ENCODE peak calls at places on chromosome 3, in four cellular contexts. R is breast epithelium, E is H7, L is trophoblast cell. X is an unnamed sample.

GRCh38 chr3:113532698-113533533 is 561 bp downstream of the SIDT1 start:
- DNase-seq in E (peak), R (no peak), L (peak), X (peak)

GRCh38 chr3:124780767-124781485 is 50.7 kb downstream of the UMPS start:
- DNase-seq in E (peak), R (no peak), L (peak), X (peak)

GRCh38 chr3:36175113-36175812 is 205.0 kb upstream of the STAC start:
- DNase-seq in R (no peak), L (no peak), E (no peak), X (peak)

GRCh38 chr3:132160218-132160617 is 125.4 kb upstream of the CPNE4 start:
- DNase-seq in R (no peak), L (no peak), E (no peak), X (no peak)

GRCh38 chr3:80592792-80593191 is 825.0 kb upstream of the ROBO1 start:
- DNase-seq in R (no peak), L (no peak), E (no peak), X (no peak)

GRCh38 chr3:168097381-168097780 is 1.7 kb upstream of the GOLIM4 start:
- DNase-seq in L (no peak), R (no peak), E (no peak), X (no peak)

GRCh38 chr3:48563382-48563918 is at the start of gene UCN2:
- DNase-seq in E (peak), L (no peak), R (no peak), X (no peak)

GRCh38 chr3:142004025-142004424 is 127.6 kb downstream of the ATP1B3 start:
- DNase-seq in L (peak), E (no peak), R (no peak), X (no peak)

GRCh38 chr3:57086201-57086600 is 25.7 kb downstream of the SPATA12 start:
- DNase-seq in L (no peak), R (no peak), E (no peak), X (no peak)

GRCh38 chr3:48405971-48406370 is 23.9 kb downstream of the PLXNB1 start:
- DNase-seq in L (no peak), E (peak), R (peak), X (no peak)

GRCh38 chr3:38114875-38115644 is 21.9 kb downstream of the ACAA1 start:
- DNase-seq in L (no peak), R (peak), E (no peak), X (peak)

GRCh38 chr3:15427981-15428380 is 583 bp downstream of the EAF1 start:
- DNase-seq in R (no peak), E (peak), L (no peak), X (no peak)

GRCh38 chr3:171776411-171776810 is 33.9 kb downstream of the PLD1 start:
- DNase-seq in E (no peak), L (no peak), R (no peak), X (no peak)

GRCh38 chr3:174547801-174548200 is 311.3 kb upstream of the NAALADL2 start:
- DNase-seq in L (no peak), E (no peak), R (no peak), X (no peak)

GRCh38 chr3:61954097-61954528 is 392.7 kb downstream of the PTPRG start:
- DNase-seq in L (no peak), R (no peak), E (no peak), X (no peak)

GRCh38 chr3:59798372-59799086 is 748.7 kb upstream of the CFAP20DC start:
- DNase-seq in L (no peak), R (no peak), E (no peak), X (no peak)

GRCh38 chr3:10011644-10012043 is 14.6 kb upstream of the FANCD2 start:
- DNase-seq in R (no peak), L (no peak), E (no peak), X (no peak)

GRCh38 chr3:150349314-150350097 is 58.6 kb upstream of the TSC22D2 start:
- DNase-seq in L (peak), R (no peak), E (no peak), X (no peak)

GRCh38 chr3:70882104-70882503 is 569.7 kb upstream of the MDFIC2 start:
- DNase-seq in R (no peak), E (no peak), L (no peak), X (no peak)

GRCh38 chr3:46335546-46335945 is 18.4 kb upstream of the CCR2 start:
- DNase-seq in L (no peak), R (no peak), E (no peak), X (no peak)

GRCh38 chr3:81393251-81393650 is 368.2 kb downstream of the GBE1 start:
- DNase-seq in E (no peak), R (no peak), L (peak), X (no peak)

GRCh38 chr3:190514163-190515153 is 573 bp downstream of the IL1RAP start:
- DNase-seq in R (peak), E (peak), L (peak), X (peak)

GRCh38 chr3:49841126-49841525 is 15.2 kb downstream of the TRAIP start:
- DNase-seq in L (peak), R (no peak), E (peak), X (no peak)

GRCh38 chr3:159654183-159655134 is 334.2 kb upstream of the IL12A start:
- DNase-seq in L (no peak), E (no peak), R (no peak), X (no peak)

GRCh38 chr3:185813691-185814215 is 11.1 kb downstream of the IGF2BP2 start:
- DNase-seq in R (no peak), E (peak), L (peak), X (no peak)

GRCh38 chr3:17632401-17633100 is 109.9 kb downstream of the TBC1D5 start:
- DNase-seq in L (peak), R (no peak), E (no peak), X (no peak)

DNA sequence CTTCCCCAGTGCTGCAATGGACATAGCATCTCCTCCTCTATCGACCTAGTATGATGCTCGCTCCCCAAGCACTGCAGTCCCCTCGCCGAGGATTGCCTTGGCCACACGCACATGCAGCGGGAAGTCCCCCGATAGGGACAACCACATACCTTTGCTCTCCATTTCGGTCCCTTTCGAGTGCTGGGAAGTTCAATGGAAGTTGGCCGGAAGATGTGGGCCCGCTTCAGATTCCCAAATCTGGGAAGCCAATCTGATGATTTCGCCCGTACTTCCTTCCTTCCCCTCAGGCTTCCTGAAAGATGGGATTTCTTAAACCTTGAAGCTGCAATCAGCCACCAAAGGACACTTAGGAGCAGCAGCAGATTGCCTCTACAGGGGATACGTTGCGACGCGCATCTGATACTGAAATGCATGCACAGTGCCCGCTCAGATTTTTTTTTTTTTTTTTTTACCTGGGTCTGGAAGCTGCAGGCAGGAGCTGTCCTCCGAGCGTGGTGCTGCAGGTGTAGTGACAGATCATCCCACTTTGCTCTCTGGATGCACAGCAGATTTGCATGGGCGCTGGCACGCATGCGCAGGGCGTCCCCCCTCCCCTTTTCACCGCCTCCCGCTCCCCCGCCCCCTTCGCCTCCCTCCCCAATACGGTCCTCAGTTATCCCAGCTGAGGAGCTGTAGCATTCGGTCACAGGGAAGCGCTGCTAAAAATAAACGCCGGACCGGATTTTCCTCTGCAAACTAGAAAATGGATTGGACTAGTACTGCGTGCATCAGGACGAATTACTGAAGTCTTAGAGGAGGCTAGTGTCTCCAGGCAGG is at the start of gene FGF12:
- DNase-seq in E (peak), R (peak), L (peak), X (peak)
- H3K4me3 ChIP-seq in E (peak), R (peak), L (no peak), X (no peak)

GRCh38 chr3:89104499-89104898 is 2.9 kb upstream of the EPHA3 start:
- DNase-seq in L (no peak), E (no peak), R (no peak), X (no peak)
- H3K4me3 ChIP-seq in L (no peak), E (no peak), R (no peak), X (no peak)

GRCh38 chr3:187745201-187746058 is at the start of gene BCL6:
- DNase-seq in E (peak), L (peak), R (peak), X (peak)

GRCh38 chr3:187741403-187742350 is 3.6 kb downstream of the BCL6 start:
- DNase-seq in E (peak), R (peak), L (peak), X (peak)

GRCh38 chr3:187744169-187745151 is 808 bp downstream of the BCL6 start:
- DNase-seq in E (peak), L (peak), R (no peak), X (peak)

GRCh38 chr3:187742351-187743171 is 2.7 kb downstream of the BCL6 start:
- DNase-seq in R (no peak), L (no peak), E (peak), X (no peak)

GRCh38 chr3:187743195-187744141 is 1.8 kb downstream of the BCL6 start:
- DNase-seq in L (peak), E (peak), R (peak), X (peak)
- H3K4me3 ChIP-seq in L (peak), E (peak), R (peak), X (peak)

DNA sequence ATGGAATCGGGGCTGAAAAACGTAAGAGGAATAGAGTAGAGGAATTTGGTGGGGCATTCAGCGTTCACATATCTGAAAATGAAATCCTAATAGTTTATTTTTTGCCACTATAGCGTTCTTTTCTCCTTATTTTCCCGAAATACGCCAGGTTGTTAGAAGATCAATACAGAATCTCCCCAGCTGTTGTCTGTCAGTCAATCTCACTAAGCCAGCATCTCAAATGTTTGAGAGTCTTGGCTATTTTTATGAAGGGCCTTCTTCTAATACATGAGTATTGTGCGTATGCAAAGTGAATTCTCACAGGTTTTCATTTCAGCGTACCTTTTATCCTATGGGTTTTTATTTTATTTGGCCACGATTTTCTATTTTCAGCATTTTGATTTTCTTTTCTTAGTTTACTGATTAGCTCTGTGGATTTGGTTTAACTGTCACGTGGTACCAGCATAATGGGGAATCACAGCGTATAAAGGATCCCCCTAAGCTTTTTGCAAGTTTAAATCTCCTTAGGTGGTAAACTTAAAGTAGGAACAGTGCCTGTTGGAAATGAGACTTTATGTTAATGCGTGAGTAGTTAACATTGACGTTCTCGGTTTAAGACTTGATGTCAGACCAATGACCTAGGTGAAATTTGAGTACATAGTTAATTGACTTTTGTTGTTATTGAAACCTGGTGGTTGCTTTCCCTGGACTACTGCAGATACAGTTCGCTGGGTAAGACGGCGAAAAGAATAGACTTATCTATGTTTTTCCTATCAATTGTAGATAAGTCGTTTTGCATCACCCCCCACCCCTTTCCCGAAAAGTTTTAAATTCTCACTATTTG is 1.3 kb downstream of the FXR1 start:
- DNase-seq in L (peak), R (no peak), E (no peak), X (no peak)
- H3K4me3 ChIP-seq in L (no peak), R (peak), E (peak), X (peak)

GRCh38 chr3:127472506-127472905 is 118.0 kb downstream of the TPRA1 start:
- DNase-seq in E (no peak), R (no peak), L (no peak), X (no peak)
- H3K4me3 ChIP-seq in E (no peak), R (no peak), L (no peak), X (no peak)

GRCh38 chr3:52046914-52047239 is 9.5 kb downstream of the DUSP7 start:
- DNase-seq in E (no peak), R (no peak), L (no peak), X (no peak)
- H3K4me3 ChIP-seq in E (no peak), R (no peak), L (no peak), X (no peak)

GRCh38 chr3:123383101-123384053 is 65.5 kb downstream of the ADCY5 start:
- DNase-seq in L (peak), R (no peak), E (peak), X (no peak)

GRCh38 chr3:123385981-123386380 is 62.9 kb downstream of the ADCY5 start:
- DNase-seq in L (no peak), E (no peak), R (no peak), X (no peak)

GRCh38 chr3:123385499-123385898 is 63.4 kb downstream of the ADCY5 start:
- DNase-seq in E (no peak), R (no peak), L (no peak), X (no peak)

GRCh38 chr3:123385072-123385471 is 63.8 kb downstream of the ADCY5 start:
- DNase-seq in L (no peak), E (no peak), R (no peak), X (no peak)

GRCh38 chr3:123384256-123384655 is 64.6 kb downstream of the ADCY5 start:
- DNase-seq in L (peak), E (no peak), R (no peak), X (no peak)
- H3K4me3 ChIP-seq in L (no peak), E (no peak), R (no peak), X (no peak)

GRCh38 chr3:155326249-155326648 is 32.8 kb upstream of the STRIT1 start:
- DNase-seq in E (no peak), R (no peak), L (no peak), X (no peak)

GRCh38 chr3:155327430-155327829 is 33.9 kb upstream of the STRIT1 start:
- DNase-seq in R (no peak), E (no peak), L (no peak), X (no peak)

GRCh38 chr3:155326901-155327300 is 33.4 kb upstream of the STRIT1 start:
- DNase-seq in E (no peak), R (no peak), L (no peak), X (no peak)

GRCh38 chr3:155323063-155323666 is 29.7 kb upstream of the STRIT1 start:
- DNase-seq in E (peak), L (peak), R (no peak), X (no peak)

GRCh38 chr3:155325263-155325835 is 31.9 kb upstream of the STRIT1 start:
- DNase-seq in E (no peak), L (no peak), R (no peak), X (no peak)
- H3K4me3 ChIP-seq in E (no peak), L (no peak), R (no peak), X (no peak)

GRCh38 chr3:53493618-53493996 is 804 bp upstream of the CACNA1D start:
- DNase-seq in E (no peak), L (no peak), R (no peak), X (no peak)

GRCh38 chr3:53493997-53494791 is at the start of gene CACNA1D:
- DNase-seq in E (peak), L (peak), R (peak), X (peak)

GRCh38 chr3:53496984-53497383 is 2.6 kb downstream of the CACNA1D start:
- DNase-seq in E (no peak), R (no peak), L (no peak), X (no peak)

GRCh38 chr3:53495091-53495517 is 693 bp downstream of the CACNA1D start:
- DNase-seq in R (no peak), L (no peak), E (peak), X (no peak)

DNA sequence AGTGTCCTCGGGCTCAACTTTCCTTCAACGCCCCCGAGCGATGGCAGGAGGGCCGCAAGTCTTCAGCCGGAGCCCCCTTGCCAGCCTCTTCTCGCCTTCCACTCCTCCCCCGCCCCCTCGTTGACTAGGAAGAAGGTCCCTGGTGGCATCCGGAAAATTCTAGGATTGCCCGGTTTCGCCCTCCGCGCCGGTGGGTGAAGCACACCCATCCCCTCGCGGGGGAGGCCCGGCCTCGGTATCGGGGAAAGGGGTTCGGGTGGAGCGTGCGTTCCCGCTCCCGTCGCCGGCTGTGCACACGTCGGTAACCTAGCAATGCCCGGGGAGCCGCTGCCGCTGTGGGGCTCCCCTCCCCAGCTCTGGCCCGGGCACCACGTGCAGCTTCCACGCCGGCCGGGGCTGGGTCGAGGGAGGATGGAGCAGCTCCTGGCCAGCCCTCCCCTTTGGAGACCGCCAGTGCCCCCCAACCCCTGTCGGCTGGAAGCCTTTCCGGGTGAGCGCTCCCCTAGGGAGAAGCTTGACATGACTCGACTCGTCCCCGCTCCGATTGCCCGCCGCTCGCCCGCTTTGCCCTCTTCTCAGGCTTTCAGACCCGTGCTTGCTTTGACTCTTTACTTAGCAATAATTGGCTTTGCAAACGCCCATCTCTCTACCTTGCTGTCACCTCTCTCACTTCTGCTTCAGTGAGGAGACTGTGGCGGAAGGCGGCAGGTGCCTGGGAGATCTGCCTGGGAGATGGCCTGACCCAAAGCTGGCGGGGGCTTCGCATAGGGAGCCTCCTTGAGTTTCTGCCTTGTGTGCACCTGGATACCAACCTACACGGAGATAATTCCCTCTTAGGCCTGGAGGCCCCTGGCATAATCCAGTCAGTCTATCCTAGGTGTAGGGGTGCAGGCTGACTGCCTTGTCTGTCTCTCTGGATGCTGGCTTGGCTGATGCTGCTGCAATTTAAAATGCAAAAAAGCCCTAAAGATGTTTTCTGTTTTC is 1.4 kb downstream of the CACNA1D start:
- DNase-seq in E (peak), R (no peak), L (no peak), X (peak)
- H3K4me3 ChIP-seq in E (peak), R (peak), L (no peak), X (peak)

GRCh38 chr3:41044526-41044925 is 154.8 kb upstream of the CTNNB1 start:
- DNase-seq in R (no peak), E (no peak), L (no peak), X (no peak)
- H3K4me3 ChIP-seq in R (no peak), E (no peak), L (no peak), X (no peak)